ENCODE peak calls at places on chromosomes 16 and 17, in ten cellular contexts. O, U, V, L, J, P, D, A, R and W are unnamed samples.
A peak's percentile ranks its signal among the peaks of the same experiment; 100 is the strongest.

GRCh38 chr17:37737081-37737480 is 7.8 kb downstream of the HNF1B start:
- DNase-seq in L (no peak), J (no peak), V (no peak), O (no peak), R (no peak), P (no peak), A (no peak), D (no peak), U (no peak), W (no peak)

GRCh38 chr17:50173335-50173941 is 7.6 kb downstream of the SGCA start:
- DNase-seq in A (peak; percentile 68), R (no peak), D (no peak), U (no peak), V (peak; percentile 9), O (peak; percentile 38), L (peak; percentile 87), J (no peak), P (peak; percentile 28), W (no peak)

GRCh38 chr17:81049973-81050551 is 15.1 kb downstream of the BAIAP2 start:
- DNase-seq in J (peak; percentile 89), A (no peak), U (peak; percentile 30), L (no peak), D (no peak), P (peak; percentile 97), V (no peak), O (peak; percentile 48), R (peak; percentile 97), W (no peak)

GRCh38 chr16:89281829-89282228 is 64.3 kb downstream of the ZNF778 start:
- DNase-seq in P (no peak), L (no peak), O (no peak), D (no peak), A (no peak), V (no peak), R (no peak), J (no peak), U (no peak), W (no peak)

GRCh38 chr17:1009411-1010085 is 12.6 kb downstream of the TIMM22 start:
- DNase-seq in A (peak; percentile 7), O (no peak), D (no peak), J (no peak), L (no peak), U (no peak), P (no peak), R (no peak), V (peak; percentile 19), W (no peak)

GRCh38 chr16:48277158-48277557 is 29.8 kb upstream of the ABCC11 start:
- DNase-seq in R (no peak), U (no peak), L (no peak), J (peak; percentile 54), P (peak; percentile 31), A (no peak), D (no peak), O (no peak), V (peak; percentile 52), W (no peak)

GRCh38 chr17:49646391-49647255 is 31.3 kb downstream of the SPOP start:
- DNase-seq in J (no peak), A (no peak), U (no peak), R (peak; percentile 67), D (no peak), O (peak; percentile 50), L (peak; percentile 84), P (peak; percentile 85), V (no peak), W (no peak)

GRCh38 chr17:44518032-44518431 is 14.8 kb upstream of the GPATCH8 start:
- DNase-seq in O (no peak), A (no peak), U (no peak), L (no peak), R (no peak), D (no peak), P (no peak), J (no peak), V (no peak), W (no peak)

GRCh38 chr16:4381935-4382794 is 10.5 kb downstream of the VASN start:
- DNase-seq in U (no peak), V (no peak), A (no peak), D (no peak), L (peak; percentile 74), O (peak; percentile 17), J (no peak), P (no peak), R (no peak), W (no peak)

GRCh38 chr16:19771796-19772195 is 53.7 kb downstream of the IQCK start:
- DNase-seq in L (no peak), V (no peak), U (no peak), P (no peak), R (no peak), J (no peak), O (no peak), D (no peak), A (no peak), W (no peak)

GRCh38 chr17:64662774-64663367 is 764 bp upstream of the SMURF2 start:
- DNase-seq in L (no peak), U (no peak), D (no peak), J (no peak), V (no peak), R (peak; percentile 61), O (no peak), A (no peak), P (no peak), W (no peak)

GRCh38 chr16:600781-601180 is 10.9 kb downstream of the RAB40C start:
- DNase-seq in P (no peak), U (no peak), R (no peak), O (no peak), J (no peak), A (no peak), V (no peak), D (no peak), L (no peak), W (no peak)

GRCh38 chr16:11356573-11357331 is 11.5 kb downstream of the RMI2 start:
- DNase-seq in V (peak; percentile 66), O (peak; percentile 68), U (no peak), L (peak; percentile 74), P (no peak), D (peak; percentile 56), R (peak; percentile 48), A (peak; percentile 70), J (peak; percentile 81), W (no peak)

GRCh38 chr17:33209671-33210070 is 83.4 kb downstream of the ASIC2 start:
- DNase-seq in U (no peak), R (no peak), P (no peak), J (no peak), A (no peak), D (no peak), V (no peak), O (no peak), L (no peak), W (no peak)

GRCh38 chr16:6008656-6009055 is 911.1 kb upstream of the EEF2KMT start:
- DNase-seq in A (no peak), L (no peak), P (no peak), V (no peak), U (no peak), R (no peak), O (no peak), D (no peak), J (no peak), W (no peak)

GRCh38 chr17:48565024-48565558 is 13.1 kb downstream of the HOXB4 start:
- DNase-seq in P (no peak), A (no peak), L (no peak), R (no peak), V (no peak), D (no peak), J (no peak), O (no peak), U (no peak), W (no peak)

GRCh38 chr17:48566717-48567116 is 11.4 kb downstream of the HOXB4 start:
- DNase-seq in D (no peak), A (no peak), P (no peak), U (no peak), L (no peak), V (no peak), J (no peak), O (no peak), R (no peak), W (no peak)

GRCh38 chr17:48567646-48568354 is 10.3 kb downstream of the HOXB4 start:
- DNase-seq in V (no peak), P (no peak), R (no peak), L (no peak), A (no peak), U (no peak), J (no peak), D (no peak), O (no peak), W (no peak)

GRCh38 chr17:48568499-48569259 is 9.5 kb downstream of the HOXB4 start:
- DNase-seq in D (no peak), V (no peak), A (no peak), P (peak; percentile 48), U (no peak), O (no peak), J (no peak), L (no peak), R (no peak), W (no peak)

GRCh38 chr17:48567209-48567608 is 10.9 kb downstream of the HOXB4 start:
- DNase-seq in A (no peak), U (no peak), O (no peak), R (no peak), J (no peak), L (no peak), V (no peak), D (no peak), P (no peak), W (no peak)
- H3K27ac ChIP-seq in A (no peak overlapping the region), U (peak overlapping the region; percentile 92), O (peak overlapping the region; percentile 18), R (no peak overlapping the region), J (peak overlapping the region; percentile 95), L (no peak overlapping the region), V (no peak overlapping the region), D (no peak overlapping the region), P (no peak overlapping the region), W (peak overlapping the region; percentile 97)

GRCh38 chr16:85306793-85307551 is 194.7 kb upstream of the CIBAR2 start:
- DNase-seq in V (no peak), R (no peak), P (no peak), A (no peak), D (no peak), L (no peak), U (no peak), O (no peak), J (no peak), W (no peak)
- H3K4me1 ChIP-seq in V (peaks cover 13% of the 10 kb centered on the region), R (peaks cover 10% of the 10 kb centered on the region), P (peaks cover 3% of the 10 kb centered on the region), A (peaks cover 9% of the 10 kb centered on the region), D (peaks cover 82% of the 10 kb centered on the region), L (no peaks in the 10 kb centered on the region), U (peaks cover 31% of the 10 kb centered on the region), O (peaks cover 92% of the 10 kb centered on the region), J (peaks cover 60% of the 10 kb centered on the region), W (peaks cover 3% of the 10 kb centered on the region)

DNA sequence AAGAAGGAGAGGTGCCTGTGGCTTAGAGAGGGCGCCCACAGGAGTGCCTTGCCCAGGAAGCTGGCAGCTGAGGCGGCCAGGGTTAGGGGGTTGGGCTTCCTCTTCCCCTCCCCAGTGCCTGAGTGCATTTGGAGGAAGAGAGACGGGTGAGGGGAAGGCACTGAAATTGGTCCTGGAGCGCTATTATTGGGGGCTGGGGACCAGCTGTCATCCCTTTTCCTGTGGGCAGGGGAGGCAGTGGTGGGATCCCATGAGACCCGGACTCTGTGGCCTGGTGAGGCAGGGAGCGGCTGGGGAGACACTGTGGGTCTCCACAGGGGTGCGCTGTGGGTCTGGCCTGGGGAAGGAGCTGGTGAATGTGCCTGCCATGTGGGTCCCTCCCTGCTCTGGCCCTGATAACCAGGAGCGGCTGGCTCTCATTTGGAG is 259.7 kb downstream of the SEC14L1 start:
- DNase-seq in L (peak; percentile 73), R (no peak), V (no peak), D (no peak), O (no peak), U (no peak), P (no peak), J (peak; percentile 54), A (no peak), W (no peak)
- TF ChIP-seq CTCF in L (peak; percentile 46), R (no peak), V (no peak), D (no peak), O (peak; percentile 25), U (no peak), P (no peak), J (peak; percentile 47), A (no peak), W (peak; percentile 59)

GRCh38 chr17:21551081-21551881 is 141.0 kb upstream of the KCNJ18 start:
- DNase-seq in J (peak; percentile 85), V (peak; percentile 85), P (peak; percentile 69), A (peak; percentile 77), D (peak; percentile 83), R (peak; percentile 76), L (peak; percentile 91), O (peak; percentile 84), U (peak; percentile 15), W (peak; percentile 89)
- H3K27ac ChIP-seq in J (peak overlapping the region; percentile 94), V (peak overlapping the region; percentile 72), P (peak overlapping the region; percentile 51), A (peak overlapping the region; percentile 76), D (peak overlapping the region; percentile 90), R (no peak overlapping the region), L (peak overlapping the region; percentile 85), O (peak overlapping the region; percentile 84), U (peak overlapping the region; percentile 89), W (peak overlapping the region; percentile 82)